ENCODE peak calls at places on chromosomes 3 and 15, in six cellular contexts. N is stimulated activated CD4-positive, alpha-beta T cell treated with anti-CD3 and anti-CD28 coated beads, Interleukin-15, amount 100 ng/mL, for 1 hour; E is effector memory CD8-positive, alpha-beta T cell; V is brain microvascular endothelial cell; W is ELF-1; B is NCI-H1105 treated with DMSO at 0.1 percent for 48 hours. J is an unnamed sample.

GRCh38 chr3:71066849-71067261 is 516.7 kb downstream of the FOXP1 start:
- DNase-seq in N (no peak), E (no peak), V (peak; percentile 40), W (no peak), B (no peak), J (no peak)

GRCh38 chr3:193488741-193489140 is 66.0 kb downstream of the ATP13A4 start:
- DNase-seq in N (no peak), E (no peak), V (no peak), W (no peak), B (no peak), J (no peak)

GRCh38 chr15:62165029-62165792 is at the start of gene C2CD4B:
- DNase-seq in N (no peak), E (peak; percentile 4), V (no peak), W (peak; percentile 75), B (no peak), J (no peak)

GRCh38 chr3:112640864-112641751 is at the start of gene CCDC80:
- DNase-seq in N (no peak), E (no peak), V (peak; percentile 77), W (peak; percentile 71), B (no peak), J (no peak)

GRCh38 chr3:51799879-51800757 is 21.1 kb upstream of the IQCF6 start:
- DNase-seq in N (no peak), E (peak; percentile 39), V (peak; percentile 74), W (peak; percentile 50), B (peak; percentile 45), J (no peak)

GRCh38 chr3:66372681-66373350 is 128.0 kb downstream of the LRIG1 start:
- DNase-seq in N (no peak), E (peak; percentile 55), V (no peak), W (peak; percentile 67), B (peak; percentile 23), J (no peak)

GRCh38 chr3:29279276-29279675 is 1.6 kb upstream of the RBMS3 start:
- DNase-seq in N (no peak), E (no peak), V (no peak), W (no peak), B (no peak), J (no peak)

GRCh38 chr3:51930439-51930838 is 11.3 kb downstream of the RRP9 start:
- DNase-seq in N (no peak), E (no peak), V (no peak), W (no peak), B (no peak), J (no peak)

GRCh38 chr3:20066848-20067617 is 26.8 kb downstream of the KAT2B start:
- DNase-seq in N (no peak), E (no peak), V (no peak), W (no peak), B (no peak), J (no peak)

GRCh38 chr3:192933779-192934456 is 16.3 kb upstream of the MB21D2 start:
- DNase-seq in N (no peak), E (no peak), V (peak; percentile 56), W (no peak), B (no peak), J (no peak)

GRCh38 chr3:4550957-4551754 is 58.0 kb downstream of the ITPR1 start:
- DNase-seq in N (no peak), E (no peak), V (no peak), W (no peak), B (no peak), J (no peak)

GRCh38 chr3:60198179-60198578 is 1053.1 kb downstream of the FHIT start:
- DNase-seq in N (no peak), E (no peak), V (no peak), W (no peak), B (no peak), J (no peak)

GRCh38 chr3:52236424-52236886 is 2.5 kb downstream of the TWF2 start:
- DNase-seq in N (no peak), E (no peak), V (no peak), W (no peak), B (no peak), J (no peak)

GRCh38 chr3:175129126-175129525 is 270.0 kb downstream of the NAALADL2 start:
- DNase-seq in N (no peak), E (no peak), V (no peak), W (no peak), B (no peak), J (no peak)

GRCh38 chr3:159620873-159621272 is 367.8 kb upstream of the IL12A start:
- DNase-seq in N (no peak), E (no peak), V (peak; percentile 81), W (no peak), B (no peak), J (no peak)

GRCh38 chr15:70596354-70597055 is 166.9 kb downstream of the UACA start:
- DNase-seq in N (no peak), E (no peak), V (peak; percentile 89), W (no peak), B (no peak), J (no peak)

GRCh38 chr15:73019733-73020132 is 32.5 kb upstream of the NEO1 start:
- DNase-seq in N (no peak), E (no peak), V (no peak), W (no peak), B (no peak), J (no peak)

GRCh38 chr15:71780349-71780976 is 29.9 kb upstream of the NR2E3 start:
- DNase-seq in N (no peak), E (peak; percentile 4), V (peak; percentile 19), W (peak; percentile 80), B (peak; percentile 52), J (no peak)

GRCh38 chr15:100230784-100231183 is 111.0 kb downstream of the ADAMTS17 start:
- DNase-seq in N (no peak), E (no peak), V (no peak), W (no peak), B (peak; percentile 78), J (no peak)

GRCh38 chr3:195114786-195115597 is 156.0 kb downstream of the XXYLT1 start:
- DNase-seq in N (no peak), E (no peak), V (no peak), W (no peak), B (no peak), J (no peak)

GRCh38 chr15:73190189-73190601 is 137.9 kb downstream of the NEO1 start:
- DNase-seq in N (no peak), E (no peak), V (no peak), W (no peak), B (no peak), J (no peak)

GRCh38 chr3:30332196-30333021 is 274.0 kb upstream of the TGFBR2 start:
- DNase-seq in N (no peak), E (no peak), V (no peak), W (peak; percentile 46), B (no peak), J (no peak)

GRCh38 chr3:101828289-101828688 is 21.0 kb upstream of the NFKBIZ start:
- DNase-seq in N (no peak), E (no peak), V (no peak), W (no peak), B (no peak), J (no peak)

GRCh38 chr3:193572426-193572908 is 17.8 kb upstream of the ATP13A4 start:
- DNase-seq in N (no peak), E (peak; percentile 34), V (peak; percentile 64), W (peak; percentile 63), B (peak; percentile 76), J (no peak)

GRCh38 chr15:64536244-64536836 is 76.0 kb downstream of the ZNF609 start:
- DNase-seq in N (no peak), E (no peak), V (peak; percentile 84), W (no peak), B (no peak), J (no peak)

GRCh38 chr15:70433583-70434288 is 329.6 kb downstream of the UACA start:
- DNase-seq in N (no peak), E (no peak), V (no peak), W (no peak), B (no peak), J (no peak)

GRCh38 chr3:38829404-38829803 is 13.4 kb upstream of the SCN10A start:
- DNase-seq in N (no peak), E (no peak), V (peak; percentile 88), W (peak; percentile 23), B (no peak), J (no peak)

GRCh38 chr3:192573240-192573639 is 154.1 kb downstream of the FGF12 start:
- DNase-seq in N (no peak), E (no peak), V (no peak), W (no peak), B (no peak), J (no peak)